ENCODE peak calls at places on chromosome 15, in four cellular contexts. One of them, this sample, is unnamed.

GRCh38 chr15:83204697-83205096 is 2.9 kb downstream of the HDGFL3 start:
- DNase-seq in T1000: no peak
- DNase-seq in stimulated activated CD4-positive, alpha-beta T cell treated with anti-CD3 and anti-CD28 coated beads, Interleukin-4, amount 100 ng/mL, for 1 hour: no peak
- DNase-seq in tibial nerve: no peak
- DNase-seq in this sample: peak; percentile 11

GRCh38 chr15:59366368-59367021 is 6.2 kb downstream of the MYO1E start:
- DNase-seq in T1000: no peak
- DNase-seq in tibial nerve: no peak
- DNase-seq in stimulated activated CD4-positive, alpha-beta T cell treated with anti-CD3 and anti-CD28 coated beads, Interleukin-4, amount 100 ng/mL, for 1 hour: no peak
- DNase-seq in this sample: no peak

GRCh38 chr15:68054658-68055223 is 626 bp downstream of the PIAS1 start:
- DNase-seq in tibial nerve: peak; percentile 36
- DNase-seq in T1000: peak; percentile 20
- DNase-seq in stimulated activated CD4-positive, alpha-beta T cell treated with anti-CD3 and anti-CD28 coated beads, Interleukin-4, amount 100 ng/mL, for 1 hour: no peak
- DNase-seq in this sample: peak; percentile 71

GRCh38 chr15:70376929-70377691 is 279.4 kb upstream of the TLE3 start:
- DNase-seq in tibial nerve: peak; percentile 26
- DNase-seq in T1000: no peak
- DNase-seq in stimulated activated CD4-positive, alpha-beta T cell treated with anti-CD3 and anti-CD28 coated beads, Interleukin-4, amount 100 ng/mL, for 1 hour: no peak
- DNase-seq in this sample: peak; percentile 67

GRCh38 chr15:67510597-67511225 is 10.2 kb upstream of the C15orf61 start:
- DNase-seq in T1000: no peak
- DNase-seq in tibial nerve: no peak
- DNase-seq in stimulated activated CD4-positive, alpha-beta T cell treated with anti-CD3 and anti-CD28 coated beads, Interleukin-4, amount 100 ng/mL, for 1 hour: no peak
- DNase-seq in this sample: no peak

GRCh38 chr15:82805994-82806406 is at the start of gene FSD2:
- DNase-seq in tibial nerve: no peak
- DNase-seq in T1000: no peak
- DNase-seq in stimulated activated CD4-positive, alpha-beta T cell treated with anti-CD3 and anti-CD28 coated beads, Interleukin-4, amount 100 ng/mL, for 1 hour: no peak
- DNase-seq in this sample: peak; percentile 62

GRCh38 chr15:66723826-66724731 is 22.0 kb downstream of the SMAD6 start:
- DNase-seq in stimulated activated CD4-positive, alpha-beta T cell treated with anti-CD3 and anti-CD28 coated beads, Interleukin-4, amount 100 ng/mL, for 1 hour: no peak
- DNase-seq in T1000: no peak
- DNase-seq in tibial nerve: no peak
- DNase-seq in this sample: no peak

GRCh38 chr15:39144051-39144450 is 436.8 kb upstream of the THBS1 start:
- DNase-seq in stimulated activated CD4-positive, alpha-beta T cell treated with anti-CD3 and anti-CD28 coated beads, Interleukin-4, amount 100 ng/mL, for 1 hour: no peak
- DNase-seq in tibial nerve: no peak
- DNase-seq in T1000: no peak
- DNase-seq in this sample: no peak

GRCh38 chr15:93146196-93146595 is 57.2 kb upstream of the RGMA start:
- DNase-seq in tibial nerve: no peak
- DNase-seq in T1000: no peak
- DNase-seq in stimulated activated CD4-positive, alpha-beta T cell treated with anti-CD3 and anti-CD28 coated beads, Interleukin-4, amount 100 ng/mL, for 1 hour: no peak
- DNase-seq in this sample: no peak

GRCh38 chr15:25233766-25234350 is 205.0 kb downstream of the UBE3A start:
- DNase-seq in tibial nerve: no peak
- DNase-seq in T1000: no peak
- DNase-seq in stimulated activated CD4-positive, alpha-beta T cell treated with anti-CD3 and anti-CD28 coated beads, Interleukin-4, amount 100 ng/mL, for 1 hour: no peak
- DNase-seq in this sample: no peak

GRCh38 chr15:29672446-29672845 is 149.8 kb downstream of the TJP1 start:
- DNase-seq in T1000: no peak
- DNase-seq in tibial nerve: no peak
- DNase-seq in stimulated activated CD4-positive, alpha-beta T cell treated with anti-CD3 and anti-CD28 coated beads, Interleukin-4, amount 100 ng/mL, for 1 hour: no peak
- DNase-seq in this sample: no peak

GRCh38 chr15:67838789-67839332 is 984 bp downstream of the RNU6-1 start:
- DNase-seq in stimulated activated CD4-positive, alpha-beta T cell treated with anti-CD3 and anti-CD28 coated beads, Interleukin-4, amount 100 ng/mL, for 1 hour: no peak
- DNase-seq in T1000: no peak
- DNase-seq in tibial nerve: peak; percentile 31
- DNase-seq in this sample: peak; percentile 75

GRCh38 chr15:85582076-85582718 is 201.8 kb downstream of the AKAP13 start:
- DNase-seq in T1000: no peak
- DNase-seq in stimulated activated CD4-positive, alpha-beta T cell treated with anti-CD3 and anti-CD28 coated beads, Interleukin-4, amount 100 ng/mL, for 1 hour: no peak
- DNase-seq in tibial nerve: peak; percentile 35
- DNase-seq in this sample: peak; percentile 83

GRCh38 chr15:63390689-63391088 is 9.0 kb upstream of the CA12 start:
- DNase-seq in stimulated activated CD4-positive, alpha-beta T cell treated with anti-CD3 and anti-CD28 coated beads, Interleukin-4, amount 100 ng/mL, for 1 hour: no peak
- DNase-seq in T1000: no peak
- DNase-seq in tibial nerve: no peak
- DNase-seq in this sample: no peak

GRCh38 chr15:59550961-59551360 is 60.6 kb upstream of the GCNT3 start:
- DNase-seq in T1000: no peak
- DNase-seq in tibial nerve: no peak
- DNase-seq in stimulated activated CD4-positive, alpha-beta T cell treated with anti-CD3 and anti-CD28 coated beads, Interleukin-4, amount 100 ng/mL, for 1 hour: no peak
- DNase-seq in this sample: no peak

GRCh38 chr15:29516929-29517328 is 247.3 kb upstream of the NSMCE3 start:
- DNase-seq in tibial nerve: no peak
- DNase-seq in stimulated activated CD4-positive, alpha-beta T cell treated with anti-CD3 and anti-CD28 coated beads, Interleukin-4, amount 100 ng/mL, for 1 hour: no peak
- DNase-seq in T1000: no peak
- DNase-seq in this sample: peak; percentile 26

GRCh38 chr15:92705693-92706618 is 50.4 kb upstream of the FAM174B start:
- DNase-seq in tibial nerve: no peak
- DNase-seq in T1000: no peak
- DNase-seq in stimulated activated CD4-positive, alpha-beta T cell treated with anti-CD3 and anti-CD28 coated beads, Interleukin-4, amount 100 ng/mL, for 1 hour: no peak
- DNase-seq in this sample: no peak

GRCh38 chr15:66369773-66370651 is 13.5 kb upstream of the TIPIN start:
- DNase-seq in T1000: no peak
- DNase-seq in stimulated activated CD4-positive, alpha-beta T cell treated with anti-CD3 and anti-CD28 coated beads, Interleukin-4, amount 100 ng/mL, for 1 hour: no peak
- DNase-seq in tibial nerve: no peak
- DNase-seq in this sample: peak; percentile 74

GRCh38 chr15:92653366-92653765 is 2.2 kb downstream of the FAM174B start:
- DNase-seq in T1000: no peak
- DNase-seq in stimulated activated CD4-positive, alpha-beta T cell treated with anti-CD3 and anti-CD28 coated beads, Interleukin-4, amount 100 ng/mL, for 1 hour: no peak
- DNase-seq in tibial nerve: no peak
- DNase-seq in this sample: no peak

GRCh38 chr15:67172172-67172571 is 82.3 kb downstream of the AAGAB start:
- DNase-seq in stimulated activated CD4-positive, alpha-beta T cell treated with anti-CD3 and anti-CD28 coated beads, Interleukin-4, amount 100 ng/mL, for 1 hour: no peak
- DNase-seq in T1000: no peak
- DNase-seq in tibial nerve: no peak
- DNase-seq in this sample: no peak

GRCh38 chr15:29278436-29279099 is 8.9 kb upstream of the NSMCE3 start:
- DNase-seq in tibial nerve: no peak
- DNase-seq in stimulated activated CD4-positive, alpha-beta T cell treated with anti-CD3 and anti-CD28 coated beads, Interleukin-4, amount 100 ng/mL, for 1 hour: no peak
- DNase-seq in T1000: peak; percentile 72
- DNase-seq in this sample: no peak

GRCh38 chr15:33698128-33698527 is 270.2 kb upstream of the CHRM5 start:
- DNase-seq in T1000: no peak
- DNase-seq in stimulated activated CD4-positive, alpha-beta T cell treated with anti-CD3 and anti-CD28 coated beads, Interleukin-4, amount 100 ng/mL, for 1 hour: no peak
- DNase-seq in tibial nerve: no peak
- DNase-seq in this sample: no peak

GRCh38 chr15:67296188-67296587 is 41.6 kb downstream of the IQCH start:
- DNase-seq in T1000: no peak
- DNase-seq in stimulated activated CD4-positive, alpha-beta T cell treated with anti-CD3 and anti-CD28 coated beads, Interleukin-4, amount 100 ng/mL, for 1 hour: no peak
- DNase-seq in tibial nerve: no peak
- DNase-seq in this sample: no peak

GRCh38 chr15:69807752-69808151 is 290.0 kb downstream of the TLE3 start:
- DNase-seq in tibial nerve: no peak
- DNase-seq in T1000: peak; percentile 48
- DNase-seq in stimulated activated CD4-positive, alpha-beta T cell treated with anti-CD3 and anti-CD28 coated beads, Interleukin-4, amount 100 ng/mL, for 1 hour: no peak
- DNase-seq in this sample: no peak

GRCh38 chr15:97902140-97902780 is 58.2 kb upstream of the ARRDC4 start:
- DNase-seq in T1000: peak; percentile 9
- DNase-seq in stimulated activated CD4-positive, alpha-beta T cell treated with anti-CD3 and anti-CD28 coated beads, Interleukin-4, amount 100 ng/mL, for 1 hour: no peak
- DNase-seq in tibial nerve: no peak
- DNase-seq in this sample: no peak

GRCh38 chr15:63909819-63910437 is 76.2 kb upstream of the HERC1 start:
- DNase-seq in tibial nerve: no peak
- DNase-seq in stimulated activated CD4-positive, alpha-beta T cell treated with anti-CD3 and anti-CD28 coated beads, Interleukin-4, amount 100 ng/mL, for 1 hour: no peak
- DNase-seq in T1000: no peak
- DNase-seq in this sample: no peak

GRCh38 chr15:59830873-59831272 is 141.8 kb upstream of the BNIP2 start:
- DNase-seq in T1000: no peak
- DNase-seq in tibial nerve: no peak
- DNase-seq in stimulated activated CD4-positive, alpha-beta T cell treated with anti-CD3 and anti-CD28 coated beads, Interleukin-4, amount 100 ng/mL, for 1 hour: no peak
- DNase-seq in this sample: no peak

GRCh38 chr15:99105516-99106341 is 849 bp downstream of the SYNM start:
- DNase-seq in T1000: peak; percentile 35
- DNase-seq in stimulated activated CD4-positive, alpha-beta T cell treated with anti-CD3 and anti-CD28 coated beads, Interleukin-4, amount 100 ng/mL, for 1 hour: peak; percentile 32
- DNase-seq in tibial nerve: no peak
- DNase-seq in this sample: no peak